ENCODE peak calls at places on chromosome X, in nine cellular contexts. Z is H1, B is sigmoid colon, P is breast epithelium, Q is endothelial cell of umbilical vein, S is transverse colon, Y is suprapubic skin, F is esophagus muscularis mucosa, C is spleen. E is an unnamed sample.

GRCh38 chrX:42129022-42129421 is 205.7 kb upstream of the CASK start:
- DNase-seq in Z (no peak), B (no peak), P (no peak), Q (no peak), S (no peak), Y (no peak), F (no peak), C (no peak), E (no peak)

GRCh38 chrX:75106772-75107171 is 49.3 kb downstream of the ABCB7 start:
- DNase-seq in Z (no peak), B (no peak), P (no peak), Q (no peak), S (no peak), Y (no peak), F (no peak), C (no peak), E (no peak)

GRCh38 chrX:19751068-19751467 is 136.3 kb downstream of the SH3KBP1 start:
- DNase-seq in Z (no peak), B (no peak), P (no peak), Q (no peak), S (no peak), Y (no peak), F (no peak), C (no peak), E (no peak)

GRCh38 chrX:10237255-10237654 is 80.5 kb downstream of the CLCN4 start:
- DNase-seq in Z (no peak), B (no peak), P (no peak), Q (no peak), S (no peak), Y (no peak), F (no peak), C (no peak), E (no peak)

GRCh38 chrX:76064825-76065224 is 108.0 kb upstream of the PBDC1 start:
- DNase-seq in Z (no peak), B (no peak), P (no peak), Q (no peak), S (no peak), Y (no peak), F (no peak), C (no peak), E (no peak)

GRCh38 chrX:5265324-5265723 is 963.3 kb downstream of the NLGN4X start:
- DNase-seq in Z (no peak), B (no peak), P (no peak), Q (no peak), S (no peak), Y (no peak), F (no peak), C (no peak), E (no peak)

GRCh38 chrX:119604778-119605177 is 1.4 kb downstream of the NKRF start:
- DNase-seq in Z (no peak), B (no peak), P (no peak), Q (peak), S (no peak), Y (no peak), F (no peak), C (no peak), E (no peak)

GRCh38 chrX:41828821-41829220 is 94.5 kb downstream of the CASK start:
- DNase-seq in Z (no peak), B (no peak), P (no peak), Q (no peak), S (no peak), Y (no peak), F (no peak), C (no peak), E (no peak)

GRCh38 chrX:118239471-118239870 is 106.4 kb upstream of the WDR44 start:
- DNase-seq in Z (no peak), B (no peak), P (no peak), Q (peak), S (no peak), Y (no peak), F (no peak), C (no peak), E (no peak)

GRCh38 chrX:155068165-155068564 is 2.8 kb downstream of the CMC4 start:
- DNase-seq in Z (no peak), B (no peak), P (no peak), Q (peak), S (no peak), Y (no peak), F (no peak), C (no peak), E (no peak)

GRCh38 chrX:34716322-34716721 is 59.2 kb upstream of the TMEM47 start:
- DNase-seq in Z (no peak), B (no peak), P (no peak), Q (no peak), S (no peak), Y (no peak), F (no peak), C (no peak), E (no peak)

GRCh38 chrX:1355131-1355799 is 18.7 kb downstream of the IL3RA start:
- DNase-seq in Z (no peak), B (no peak), P (no peak), Q (no peak), S (no peak), Y (no peak), F (no peak), C (peak), E (no peak)

GRCh38 chrX:96424007-96424406 is 260.6 kb upstream of the DIAPH2 start:
- DNase-seq in Z (no peak), B (no peak), P (no peak), Q (no peak), S (no peak), Y (no peak), F (no peak), C (no peak), E (no peak)

GRCh38 chrX:24561121-24561520 is 86.0 kb downstream of the PCYT1B start:
- DNase-seq in Z (no peak), B (no peak), P (no peak), Q (peak), S (no peak), Y (no peak), F (no peak), C (no peak), E (no peak)

GRCh38 chrX:13733506-13733905 is 914 bp downstream of the TRAPPC2 start:
- DNase-seq in Z (no peak), B (no peak), P (no peak), Q (no peak), S (no peak), Y (no peak), F (no peak), C (no peak), E (no peak)

GRCh38 chrX:13732246-13733067 is 2.0 kb downstream of the TRAPPC2 start:
- DNase-seq in Z (no peak), B (no peak), P (no peak), Q (no peak), S (no peak), Y (no peak), F (no peak), C (no peak), E (no peak)

DNA sequence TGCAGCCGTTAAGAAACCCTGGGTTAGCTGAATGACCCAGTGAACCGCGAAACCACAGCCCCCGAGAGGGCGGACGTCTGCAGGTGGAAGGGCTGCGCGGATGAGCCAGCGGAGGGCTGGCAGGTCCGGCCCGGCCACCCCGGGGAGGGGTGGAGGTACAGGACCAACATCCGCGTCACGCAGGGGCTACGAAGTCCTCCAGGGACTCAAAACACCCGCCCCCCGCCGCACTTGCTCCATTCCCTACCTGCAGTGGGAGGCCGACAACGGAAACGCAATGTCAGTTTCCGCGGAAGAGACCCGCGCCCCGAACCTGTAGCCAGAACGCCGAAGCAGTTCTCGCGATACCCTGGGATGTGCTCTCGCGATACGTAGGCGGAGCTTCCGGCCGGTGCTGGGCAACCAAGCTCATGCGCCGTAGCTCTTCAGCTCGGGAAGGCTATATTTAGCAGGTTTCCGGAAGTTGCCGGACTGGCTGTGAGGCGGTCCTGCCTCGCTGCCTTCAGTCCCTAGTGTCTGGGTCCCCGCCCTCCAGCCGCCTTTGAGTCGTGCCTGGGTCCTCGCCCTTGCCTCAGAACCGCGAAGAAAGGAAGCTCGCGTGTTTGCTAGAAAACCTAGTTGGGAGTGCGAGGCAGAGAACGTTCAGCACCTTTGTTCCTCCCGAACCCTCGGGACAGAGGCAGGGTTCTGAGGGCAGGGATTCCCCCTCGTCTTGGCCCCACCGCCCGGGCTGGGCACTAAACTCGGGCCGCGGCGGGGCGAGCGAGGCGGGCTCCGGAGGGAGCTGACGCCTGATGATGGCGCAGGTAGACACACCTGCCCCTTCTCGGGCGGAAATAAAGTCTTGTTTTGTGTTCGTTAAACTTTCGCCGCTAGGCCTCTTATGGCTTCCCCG is at the start of the genes OFD1 and TRAPPC2:
- DNase-seq in Z (peak), B (peak), P (peak), Q (peak), S (peak), Y (peak), F (peak), C (peak), E (peak)
- H3K27ac ChIP-seq in Z (peak), B (peak), P (peak), Q (peak), S (peak), Y (peak), F (peak), C (peak), E (peak)

GRCh38 chrX:103607385-103608304 is at the start of gene TCEAL3:
- DNase-seq in Z (no peak), B (peak), P (peak), Q (peak), S (peak), Y (peak), F (no peak), C (peak), E (peak)
- TF ChIP-seq POLR2AphosphoS5 in Z (no peak), B (peak), P (no peak), Q (peak), S (no peak), Y (no peak), F (peak), C (peak), E (no peak)

GRCh38 chrX:84721416-84721815 is 219.2 kb upstream of the HDX start:
- DNase-seq in Z (no peak), B (no peak), P (no peak), Q (no peak), S (no peak), Y (no peak), F (no peak), C (no peak), E (no peak)
- H3K4me3 ChIP-seq in Z (no peak), B (no peak), P (no peak), Q (no peak), S (no peak), Y (no peak), F (no peak), C (no peak), E (no peak)

GRCh38 chrX:46627044-46627443 is 53.5 kb downstream of the CHST7 start:
- DNase-seq in Z (no peak), B (no peak), P (no peak), Q (peak), S (no peak), Y (no peak), F (no peak), C (no peak), E (no peak)

GRCh38 chrX:46627700-46628405 is 54.3 kb downstream of the CHST7 start:
- DNase-seq in Z (no peak), B (no peak), P (no peak), Q (peak), S (no peak), Y (peak), F (no peak), C (no peak), E (no peak)

GRCh38 chrX:46626566-46626965 is 53.0 kb downstream of the CHST7 start:
- DNase-seq in Z (no peak), B (no peak), P (no peak), Q (peak), S (no peak), Y (no peak), F (no peak), C (no peak), E (no peak)

GRCh38 chrX:46628406-46629371 is 55.1 kb downstream of the CHST7 start:
- DNase-seq in Z (no peak), B (peak), P (no peak), Q (peak), S (peak), Y (peak), F (no peak), C (no peak), E (no peak)

GRCh38 chrX:46630141-46630540 is 56.6 kb downstream of the CHST7 start:
- DNase-seq in Z (no peak), B (no peak), P (no peak), Q (no peak), S (no peak), Y (no peak), F (no peak), C (no peak), E (no peak)
- H3K27ac ChIP-seq in Z (no peak), B (peak), P (peak), Q (no peak), S (peak), Y (no peak), F (no peak), C (no peak), E (no peak)

GRCh38 chrX:72536542-72536941 is 36.1 kb downstream of the HDAC8 start:
- DNase-seq in Z (no peak), B (no peak), P (no peak), Q (no peak), S (no peak), Y (no peak), F (no peak), C (no peak), E (no peak)

GRCh38 chrX:72539822-72540221 is 32.8 kb downstream of the HDAC8 start:
- DNase-seq in Z (no peak), B (no peak), P (no peak), Q (no peak), S (no peak), Y (no peak), F (no peak), C (no peak), E (no peak)

GRCh38 chrX:72545990-72546389 is 26.7 kb downstream of the HDAC8 start:
- DNase-seq in Z (no peak), B (no peak), P (no peak), Q (peak), S (peak), Y (no peak), F (no peak), C (no peak), E (no peak)

GRCh38 chrX:72540318-72540717 is 32.3 kb downstream of the HDAC8 start:
- DNase-seq in Z (no peak), B (no peak), P (no peak), Q (peak), S (no peak), Y (no peak), F (no peak), C (no peak), E (no peak)
- TF ChIP-seq POLR2AphosphoS5 in Z (no peak), B (no peak), P (no peak), Q (no peak), S (no peak), Y (no peak), F (no peak), C (no peak), E (no peak)

GRCh38 chrX:15804563-15804962 is 14.3 kb downstream of the ZRSR2 start:
- DNase-seq in Z (no peak), B (no peak), P (no peak), Q (no peak), S (no peak), Y (no peak), F (no peak), C (no peak), E (no peak)
- H3K4me3 ChIP-seq in Z (no peak), B (no peak), P (no peak), Q (no peak), S (no peak), Y (no peak), F (no peak), C (no peak), E (no peak)

GRCh38 chrX:37684918-37685317 is 673 bp upstream of the XK start:
- DNase-seq in Z (no peak), B (no peak), P (no peak), Q (no peak), S (no peak), Y (no peak), F (no peak), C (no peak), E (no peak)

GRCh38 chrX:37686348-37686736 is 751 bp downstream of the XK start:
- DNase-seq in Z (no peak), B (no peak), P (no peak), Q (no peak), S (no peak), Y (no peak), F (no peak), C (no peak), E (no peak)

GRCh38 chrX:37685452-37686347 is at the start of gene XK:
- DNase-seq in Z (peak), B (peak), P (peak), Q (peak), S (peak), Y (no peak), F (no peak), C (peak), E (peak)

GRCh38 chrX:37686979-37687378 is 1.4 kb downstream of the XK start:
- DNase-seq in Z (no peak), B (no peak), P (no peak), Q (no peak), S (no peak), Y (no peak), F (no peak), C (no peak), E (no peak)

DNA sequence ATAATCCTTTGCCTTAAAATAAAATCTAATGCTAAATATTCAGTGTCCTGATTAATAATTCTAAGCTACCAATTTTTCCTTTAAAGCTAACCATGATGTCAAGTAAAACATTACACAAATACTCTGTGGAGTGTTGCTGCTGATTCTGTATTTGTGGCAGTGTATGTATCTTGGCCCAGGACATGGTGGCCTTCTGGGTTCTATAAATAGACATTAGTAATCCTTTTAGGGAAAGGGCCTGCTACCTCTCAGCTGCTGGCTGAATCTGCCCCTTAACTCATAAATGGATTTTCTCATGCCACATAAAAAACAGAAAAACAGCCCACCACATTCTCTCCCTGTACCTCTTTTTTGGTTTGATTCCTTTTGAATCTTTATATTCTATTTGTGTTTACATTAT is 1.2 kb upstream of the XK start:
- DNase-seq in Z (no peak), B (no peak), P (no peak), Q (no peak), S (no peak), Y (no peak), F (no peak), C (no peak), E (no peak)
- H3K27ac ChIP-seq in Z (no peak), B (peak), P (no peak), Q (no peak), S (peak), Y (no peak), F (peak), C (no peak), E (peak)

GRCh38 chrX:48003367-48003757 is 427 bp downstream of the ZNF182 start:
- DNase-seq in Z (no peak), B (no peak), P (no peak), Q (no peak), S (peak), Y (no peak), F (no peak), C (peak), E (no peak)

GRCh38 chrX:48002929-48003328 is 860 bp downstream of the ZNF182 start:
- DNase-seq in Z (no peak), B (no peak), P (no peak), Q (no peak), S (no peak), Y (no peak), F (no peak), C (no peak), E (no peak)

DNA sequence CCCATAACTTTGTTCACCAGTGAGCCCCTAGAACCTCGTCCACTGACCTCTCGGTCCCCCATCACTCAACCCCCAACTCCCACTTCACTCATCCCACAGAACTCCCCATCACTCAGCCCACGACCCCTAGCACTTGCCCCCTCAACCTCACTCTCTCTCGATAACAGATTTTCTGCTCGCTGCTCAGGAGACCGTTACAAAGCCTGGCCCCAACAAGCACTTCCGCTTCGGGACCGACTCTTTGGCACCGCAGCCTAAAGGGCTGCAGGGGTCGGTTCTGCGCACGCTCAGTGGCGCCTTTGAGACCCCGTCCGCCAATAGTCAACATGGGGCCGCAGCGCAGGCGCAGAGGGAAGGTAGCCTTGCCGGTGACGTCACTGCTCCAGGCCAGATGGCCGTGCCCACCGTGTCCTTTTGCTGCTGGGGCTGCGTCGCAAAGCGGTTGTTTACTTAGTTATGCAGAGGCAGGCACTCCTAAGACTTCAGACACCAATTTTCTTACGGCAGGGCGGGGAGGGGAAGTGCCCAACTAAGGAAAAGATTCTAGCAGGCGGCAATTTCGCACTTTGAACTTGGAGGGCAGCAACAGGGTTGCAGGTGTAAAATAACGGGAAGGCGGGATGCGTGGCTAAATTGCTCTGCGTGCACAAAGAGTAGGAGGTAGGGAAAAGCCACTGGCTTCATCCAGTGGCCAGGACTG is at the start of gene ZNF182:
- DNase-seq in Z (peak), B (peak), P (peak), Q (peak), S (peak), Y (peak), F (peak), C (peak), E (peak)
- TF ChIP-seq POLR2AphosphoS5 in Z (peak), B (peak), P (peak), Q (no peak), S (peak), Y (no peak), F (peak), C (peak), E (peak)